ENCODE peak calls at places on chromosomes 2 and 18, in four cellular contexts. K, Y, H and B are unnamed samples.

GRCh38 chr2:72236445-72237067 is 88.9 kb upstream of the CYP26B1 start:
- DNase-seq in K (no peak), H (no peak), Y (peak; percentile 41), B (peak; percentile 76)

GRCh38 chr2:215751200-215751910 is 262.0 kb downstream of the MREG start:
- DNase-seq in K (no peak), Y (peak; percentile 36), H (no peak), B (no peak)

GRCh38 chr2:65113816-65114215 is 16.1 kb downstream of the RAB1A start:
- DNase-seq in K (no peak), H (no peak), Y (no peak), B (no peak)

GRCh38 chr18:12394428-12394827 is 13.3 kb upstream of the PRELID3A start:
- DNase-seq in K (no peak), H (no peak), Y (no peak), B (peak; percentile 26)

GRCh38 chr2:105597011-105597830 is 147.5 kb upstream of the NCK2 start:
- DNase-seq in Y (no peak), K (no peak), H (no peak), B (no peak)

GRCh38 chr2:65021709-65022108 is 32.5 kb downstream of the SLC1A4 start:
- DNase-seq in K (no peak), Y (no peak), H (no peak), B (no peak)

GRCh38 chr2:6929196-6929874 is 12.1 kb downstream of the RNF144A start:
- DNase-seq in H (no peak), K (no peak), Y (no peak), B (no peak)

GRCh38 chr2:178283519-178283918 is 89.2 kb downstream of the OSBPL6 start:
- DNase-seq in H (no peak), Y (no peak), K (no peak), B (no peak)

GRCh38 chr18:39935598-39935997 is 2019.4 kb upstream of the PIK3C3 start:
- DNase-seq in H (no peak), K (no peak), Y (no peak), B (peak; percentile 25)

GRCh38 chr2:9565436-9566153 is 10.0 kb upstream of the ADAM17 start:
- DNase-seq in H (no peak), K (peak; percentile 62), Y (peak; percentile 82), B (peak; percentile 94)

GRCh38 chr2:236688563-236689392 is 119.2 kb downstream of the ACKR3 start:
- DNase-seq in K (no peak), H (no peak), Y (no peak), B (no peak)

GRCh38 chr2:186590538-186591441 is 934 bp downstream of the ITGAV start:
- DNase-seq in K (no peak), H (peak; percentile 21), Y (peak; percentile 21), B (peak; percentile 78)

GRCh38 chr18:33014060-33014796 is 241.4 kb upstream of the KLHL14 start:
- DNase-seq in Y (no peak), H (no peak), K (no peak), B (peak; percentile 96)

GRCh38 chr2:68365087-68365486 is at the start of gene PLEK:
- DNase-seq in H (no peak), K (no peak), Y (no peak), B (no peak)

GRCh38 chr18:59954746-59955145 is 55.0 kb downstream of the PMAIP1 start:
- DNase-seq in Y (peak; percentile 27), K (no peak), H (no peak), B (no peak)

GRCh38 chr2:59879700-59880131 is 673.7 kb downstream of the BCL11A start:
- DNase-seq in Y (no peak), K (no peak), H (no peak), B (no peak)

GRCh38 chr18:69261436-69261835 is 139.3 kb upstream of the DOK6 start:
- DNase-seq in Y (no peak), K (no peak), H (no peak), B (no peak)

GRCh38 chr18:63961430-63961980 is 8.4 kb upstream of the SERPINB8 start:
- DNase-seq in Y (no peak), K (no peak), H (no peak), B (no peak)

GRCh38 chr18:46278481-46279465 is 174.6 kb downstream of the HAUS1 start:
- DNase-seq in K (no peak), Y (peak; percentile 31), H (no peak), B (peak; percentile 16)

GRCh38 chr2:220076734-220077133 is 449.3 kb downstream of the SLC4A3 start:
- DNase-seq in K (no peak), H (no peak), Y (peak; percentile 28), B (no peak)

GRCh38 chr18:35504996-35505395 is 7.2 kb upstream of the INO80C start:
- DNase-seq in K (no peak), H (no peak), Y (no peak), B (no peak)

GRCh38 chr2:118177932-118178331 is 89.7 kb downstream of the INSIG2 start:
- DNase-seq in H (no peak), Y (no peak), K (no peak), B (no peak)

GRCh38 chr2:37689751-37690150 is 18.3 kb upstream of the CDC42EP3 start:
- DNase-seq in Y (no peak), K (no peak), H (no peak), B (no peak)

GRCh38 chr18:37524546-37525301 is 40.9 kb downstream of the CELF4 start:
- DNase-seq in Y (no peak), K (no peak), H (no peak), B (no peak)

GRCh38 chr2:179876266-179876665 is 14.9 kb upstream of the ZNF385B start:
- DNase-seq in H (no peak), Y (no peak), K (no peak), B (no peak)

GRCh38 chr2:239164281-239164871 is 236.4 kb downstream of the HDAC4 start:
- DNase-seq in K (peak; percentile 39), H (no peak), Y (no peak), B (no peak)

GRCh38 chr2:171878481-171878993 is 15.5 kb downstream of the SLC25A12 start:
- DNase-seq in K (no peak), H (no peak), Y (peak; percentile 57), B (peak; percentile 22)

GRCh38 chr2:85503168-85503610 is 35.8 kb upstream of the MAT2A start:
- DNase-seq in H (no peak), Y (no peak), K (no peak), B (no peak)

GRCh38 chr2:99430614-99431258 is 59.1 kb downstream of the REV1 start:
- DNase-seq in K (no peak), Y (peak; percentile 48), H (no peak), B (no peak)

GRCh38 chr2:174573621-174574081 is 24.0 kb downstream of the WIPF1 start:
- DNase-seq in Y (no peak), H (no peak), K (no peak), B (no peak)

GRCh38 chr2:220930542-220931076 is 641.5 kb downstream of the EPHA4 start:
- DNase-seq in H (no peak), K (no peak), Y (no peak), B (no peak)

GRCh38 chr2:237895544-237896506 is 36.4 kb downstream of the RAMP1 start:
- DNase-seq in K (peak; percentile 48), Y (no peak), H (peak; percentile 9), B (no peak)

GRCh38 chr2:27316655-27317412 is 6.1 kb downstream of the MPV17 start:
- DNase-seq in Y (no peak), K (no peak), H (peak; percentile 63), B (no peak)

GRCh38 chr18:3451989-3452749 is 2.2 kb downstream of the TGIF1 start:
- DNase-seq in H (no peak), K (peak; percentile 80), Y (no peak), B (peak; percentile 70)

GRCh38 chr2:64017811-64018714 is 1.2 kb downstream of the VPS54 start:
- DNase-seq in K (no peak), Y (peak; percentile 32), H (peak; percentile 26), B (peak; percentile 72)

GRCh38 chr2:179331066-179331465 is 66.4 kb upstream of the SESTD1 start:
- DNase-seq in H (no peak), Y (no peak), K (no peak), B (no peak)

GRCh38 chr2:199988176-199988575 is 32.8 kb downstream of the MAIP1 start:
- DNase-seq in H (no peak), Y (no peak), K (no peak), B (peak; percentile 89)

GRCh38 chr2:229422005-229422404 is 150.9 kb upstream of the PID1 start:
- DNase-seq in H (peak; percentile 52), Y (no peak), K (no peak), B (no peak)

GRCh38 chr2:111662039-111662740 is 221.8 kb downstream of the ANAPC1 start:
- DNase-seq in Y (peak; percentile 71), K (no peak), H (no peak), B (no peak)

GRCh38 chr2:23605236-23605635 is 220.3 kb downstream of the KLHL29 start:
- DNase-seq in Y (no peak), H (no peak), K (no peak), B (no peak)